ENCODE peak calls at places on chromosome 14, in eight cellular contexts. B is Peyer's patch; N is CD8-positive, alpha-beta T cell; H is right atrium auricular region; L is body of pancreas; E is heart right ventricle; W is gastrocnemius medialis; G is right cardiac atrium. D is an unnamed sample.
A peak's percentile ranks its signal among the peaks of the same experiment; 100 is the strongest.

GRCh38 chr14:72828604-72829003 is 65.3 kb downstream of the DPF3 start:
- DNase-seq in B (no peak), L (no peak), N (no peak), G (no peak), W (peak; percentile 88), H (no peak), E (peak; percentile 30), D (no peak)

GRCh38 chr14:74566174-74567125 is 45.6 kb downstream of the LTBP2 start:
- DNase-seq in G (no peak), L (no peak), W (no peak), H (no peak), B (peak; percentile 38), N (no peak), E (no peak), D (no peak)

GRCh38 chr14:104316121-104316722 is 177.8 kb downstream of the KIF26A start:
- DNase-seq in W (no peak), G (no peak), B (peak; percentile 81), L (peak; percentile 4), H (no peak), N (no peak), E (no peak), D (no peak)

GRCh38 chr14:101962503-101962874 is 1.9 kb upstream of the DYNC1H1 start:
- DNase-seq in H (no peak), W (peak; percentile 58), G (peak; percentile 67), L (peak; percentile 75), E (peak; percentile 73), B (peak; percentile 55), N (no peak), D (no peak)

GRCh38 chr14:37078131-37078530 is 94.3 kb downstream of the SLC25A21 start:
- DNase-seq in L (no peak), N (no peak), G (no peak), W (no peak), B (no peak), H (no peak), E (no peak), D (no peak)

GRCh38 chr14:101373690-101374295 is 187.5 kb upstream of the DIO3 start:
- DNase-seq in L (no peak), W (no peak), E (no peak), B (no peak), N (no peak), G (no peak), H (no peak), D (no peak)

GRCh38 chr14:80291099-80291498 is 79.8 kb upstream of the DIO2 start:
- DNase-seq in G (no peak), L (no peak), B (no peak), H (no peak), E (no peak), N (no peak), W (no peak), D (no peak)

GRCh38 chr14:87840906-87841305 is 152.1 kb downstream of the GALC start:
- DNase-seq in L (no peak), G (no peak), H (no peak), B (no peak), E (no peak), W (no peak), N (no peak), D (no peak)

GRCh38 chr14:101070540-101071492 is 167.3 kb upstream of the RTL1 start:
- DNase-seq in N (no peak), L (peak; percentile 5), G (no peak), B (peak; percentile 25), H (peak; percentile 28), E (peak; percentile 1), W (no peak), D (no peak)

GRCh38 chr14:54121461-54121860 is 164.8 kb upstream of the BMP4 start:
- DNase-seq in B (no peak), G (no peak), N (no peak), W (no peak), L (no peak), H (no peak), E (no peak), D (no peak)

GRCh38 chr14:32417956-32418552 is 89.0 kb downstream of the AKAP6 start:
- DNase-seq in H (no peak), N (no peak), L (peak; percentile 22), E (peak; percentile 34), W (no peak), G (peak; percentile 41), B (no peak), D (no peak)

GRCh38 chr14:64845878-64846277 is 33.8 kb downstream of the SPTB start:
- DNase-seq in E (no peak), H (no peak), G (no peak), B (no peak), N (no peak), W (no peak), L (no peak), D (no peak)

GRCh38 chr14:87994974-87995373 is 2.0 kb upstream of the GALC start:
- DNase-seq in G (no peak), H (no peak), W (no peak), N (no peak), L (no peak), E (no peak), B (no peak), D (no peak)

GRCh38 chr14:42095155-42095554 is 488.5 kb downstream of the LRFN5 start:
- DNase-seq in G (no peak), B (no peak), N (no peak), H (no peak), W (no peak), L (no peak), E (no peak), D (no peak)

GRCh38 chr14:23559921-23560520 is 4.0 kb downstream of the THTPA start:
- DNase-seq in H (no peak), L (no peak), N (no peak), W (no peak), G (no peak), E (no peak), B (no peak), D (no peak)

GRCh38 chr14:61582815-61583214 is 112.5 kb upstream of the HIF1A start:
- DNase-seq in W (no peak), L (no peak), B (no peak), H (no peak), G (no peak), N (no peak), E (no peak), D (no peak)

DNA sequence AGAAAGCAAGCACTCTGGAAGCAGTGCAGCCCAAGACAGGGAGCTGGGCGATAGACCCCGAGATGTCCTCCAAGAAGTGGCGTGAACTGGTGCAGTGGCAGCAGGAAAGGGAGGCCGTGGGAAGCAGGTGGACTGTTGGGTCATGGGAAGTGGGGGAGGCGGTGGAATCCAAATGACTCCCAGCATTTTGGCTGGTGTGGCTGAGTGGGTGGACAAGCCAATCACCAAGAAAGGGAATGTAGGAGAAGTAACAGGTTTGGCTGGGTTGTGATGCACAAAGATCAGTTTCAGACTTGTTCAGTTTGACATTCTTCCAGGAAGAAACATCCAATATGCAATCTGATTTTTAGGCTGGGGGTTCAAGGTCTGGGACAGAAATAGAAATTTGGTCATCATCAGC is 46.0 kb upstream of the KTN1 start:
- DNase-seq in B (no peak), H (no peak), E (no peak), W (no peak), N (no peak), L (no peak), G (no peak), D (no peak)
- H3K27ac ChIP-seq in B (no peak overlapping the region), H (no peak overlapping the region), E (no peak overlapping the region), W (no peak overlapping the region), N (no peak overlapping the region), L (no peak overlapping the region), G (no peak overlapping the region), D (no peak overlapping the region)

GRCh38 chr14:75995372-75996041 is 9.9 kb downstream of the IFT43 start:
- DNase-seq in W (peak; percentile 67), H (peak; percentile 86), B (no peak), N (no peak), E (peak; percentile 84), G (peak; percentile 81), L (no peak), D (no peak)
- H3K27ac ChIP-seq in W (peak overlapping the region; percentile 62), H (peak overlapping the region; percentile 77), B (peak overlapping the region; percentile 61), N (no peak overlapping the region), E (peak overlapping the region; percentile 87), G (peak overlapping the region; percentile 99), L (peak overlapping the region; percentile 31), D (no peak overlapping the region)

DNA sequence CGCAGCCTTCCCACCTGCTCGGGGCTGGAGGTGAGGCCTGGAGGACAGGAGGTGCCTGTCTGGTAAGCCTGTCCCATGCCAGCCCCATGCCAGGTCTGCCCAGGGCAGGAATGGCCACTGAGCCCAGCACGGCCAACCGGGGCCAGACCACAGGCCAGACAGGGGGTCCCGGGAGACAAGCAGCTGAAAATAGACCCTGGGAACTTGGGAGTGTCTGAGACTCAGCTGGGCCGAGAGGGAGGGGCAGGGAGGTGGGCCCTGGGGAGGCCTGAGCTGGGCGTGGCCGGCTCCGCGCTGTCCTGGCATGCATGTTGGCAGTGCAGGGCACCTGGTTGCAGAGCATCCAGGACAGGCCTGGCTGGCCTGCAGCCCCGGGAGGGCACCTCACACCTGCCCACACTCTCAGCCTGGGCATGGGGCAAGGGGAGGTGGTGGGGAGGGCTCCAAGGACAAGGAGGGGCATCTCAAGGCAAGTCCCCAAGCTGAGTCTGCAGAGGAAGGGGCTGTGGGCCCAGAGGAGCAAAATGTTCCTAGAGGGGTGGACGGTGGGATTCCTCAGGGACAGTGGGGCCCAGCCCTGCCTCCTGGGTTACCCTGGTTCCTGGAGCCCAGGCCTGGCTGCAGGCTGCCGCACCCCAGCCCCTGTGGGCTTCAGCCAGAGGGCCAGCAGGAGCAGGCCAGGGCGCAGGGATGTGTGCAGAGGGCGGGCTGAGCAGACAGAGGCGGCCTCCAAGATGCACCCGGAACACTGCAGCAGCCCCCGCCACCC is 3.2 kb upstream of the CRIP1 start:
- DNase-seq in G (peak; percentile 44), W (no peak), L (no peak), B (peak; percentile 82), N (no peak), H (no peak), E (peak; percentile 63), D (no peak)
- H3K27ac ChIP-seq in G (peak overlapping the region; percentile 84), W (peak overlapping the region; percentile 75), L (peak overlapping the region; percentile 97), B (peak overlapping the region; percentile 88), N (peak overlapping the region; percentile 98), H (peak overlapping the region; percentile 95), E (peak overlapping the region; percentile 100), D (no peak overlapping the region)

DNA sequence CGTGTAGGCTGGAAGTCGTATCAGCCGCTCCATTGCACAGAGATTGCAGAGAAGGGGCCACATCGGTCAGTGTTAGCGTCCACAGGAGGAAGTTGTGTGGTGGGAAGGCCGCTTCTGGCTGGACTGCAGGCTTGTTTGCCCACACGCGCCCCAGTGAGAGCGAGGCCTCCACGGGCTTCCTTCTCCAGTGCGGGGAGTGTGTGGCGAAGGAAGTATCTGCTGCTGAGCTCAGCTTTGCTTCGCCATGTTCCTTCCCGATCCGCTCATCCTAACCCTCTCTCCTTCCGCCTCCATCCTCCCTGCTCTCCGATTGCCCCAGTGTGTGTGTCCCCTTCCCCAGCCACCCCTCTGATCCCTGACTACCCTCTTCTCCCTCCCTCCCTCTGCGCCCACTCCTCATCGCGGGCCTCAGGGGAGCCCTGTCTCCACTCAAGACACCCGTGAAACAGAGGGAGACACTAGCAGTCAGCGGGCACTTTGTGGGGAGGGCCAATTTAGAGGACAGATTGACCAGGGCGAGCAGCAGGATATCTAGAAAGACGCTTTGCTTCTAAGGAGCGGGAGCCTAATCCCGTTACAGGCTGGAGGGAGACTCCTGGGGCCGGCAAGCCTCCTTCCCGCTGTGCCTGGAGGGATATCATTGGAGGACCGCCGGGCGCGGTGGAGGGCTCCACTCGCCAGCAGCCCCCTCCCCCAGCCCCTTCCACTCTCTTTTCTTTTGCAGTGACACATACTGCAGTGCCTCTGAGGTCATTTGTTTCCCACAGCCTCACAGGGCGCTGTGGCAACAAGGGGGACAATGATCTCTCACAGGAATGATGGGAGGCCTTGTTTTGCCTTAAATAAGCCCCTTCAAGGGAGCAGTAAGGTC is 428.8 kb downstream of the ZFP36L1 start:
- DNase-seq in B (no peak), N (no peak), H (no peak), L (no peak), G (peak; percentile 62), E (peak; percentile 41), W (peak; percentile 21), D (peak; percentile 25)
- H3K27ac ChIP-seq in B (peak overlapping the region; percentile 38), N (no peak overlapping the region), H (peak overlapping the region; percentile 31), L (peak overlapping the region; percentile 44), G (no peak overlapping the region), E (peak overlapping the region; percentile 68), W (no peak overlapping the region), D (peak overlapping the region; percentile 83)

D was measured in caudate nucleus.